ENCODE peak calls at places on chromosome 12, in four cellular contexts. One of them, this sample, is unnamed.

GRCh38 chr12:81296556-81297305 is 218.9 kb downstream of the ACSS3 start:
- DNase-seq in ureter: no peak
- DNase-seq in PC-3: peak; percentile 6
- DNase-seq in fibroblast of the conjunctiva: no peak
- DNase-seq in this sample: peak; percentile 28

GRCh38 chr12:59040651-59041050 is 120.3 kb upstream of the LRIG3 start:
- DNase-seq in PC-3: peak; percentile 33
- DNase-seq in fibroblast of the conjunctiva: peak; percentile 55
- DNase-seq in ureter: no peak
- DNase-seq in this sample: peak; percentile 63

GRCh38 chr12:102543931-102544485 is 63.6 kb upstream of the IGF1 start:
- DNase-seq in PC-3: no peak
- DNase-seq in fibroblast of the conjunctiva: no peak
- DNase-seq in ureter: no peak
- DNase-seq in this sample: no peak

GRCh38 chr12:1503281-1503711 is 91.1 kb downstream of the FBXL14 start:
- DNase-seq in ureter: no peak
- DNase-seq in fibroblast of the conjunctiva: no peak
- DNase-seq in PC-3: no peak
- DNase-seq in this sample: no peak

GRCh38 chr12:98644433-98644711 is 216 bp downstream of the IKBIP start:
- DNase-seq in PC-3: no peak
- DNase-seq in fibroblast of the conjunctiva: no peak
- DNase-seq in ureter: no peak
- DNase-seq in this sample: no peak

GRCh38 chr12:114451657-114452056 is 45.7 kb upstream of the TBX5 start:
- DNase-seq in ureter: no peak
- DNase-seq in PC-3: no peak
- DNase-seq in fibroblast of the conjunctiva: no peak
- DNase-seq in this sample: no peak

GRCh38 chr12:71426030-71426570 is 13.5 kb upstream of the LGR5 start:
- DNase-seq in fibroblast of the conjunctiva: no peak
- DNase-seq in PC-3: no peak
- DNase-seq in ureter: no peak
- DNase-seq in this sample: no peak

GRCh38 chr12:6935551-6936377 is 7.9 kb upstream of the RNU7-1 start:
- DNase-seq in ureter: no peak
- DNase-seq in PC-3: no peak
- DNase-seq in fibroblast of the conjunctiva: no peak
- DNase-seq in this sample: no peak

GRCh38 chr12:91105807-91106206 is 5.5 kb downstream of the LUM start:
- DNase-seq in ureter: no peak
- DNase-seq in fibroblast of the conjunctiva: no peak
- DNase-seq in PC-3: no peak
- DNase-seq in this sample: no peak

GRCh38 chr12:3527181-3527580 is 36.2 kb downstream of the PRMT8 start:
- DNase-seq in ureter: no peak
- DNase-seq in PC-3: peak; percentile 87
- DNase-seq in fibroblast of the conjunctiva: peak; percentile 70
- DNase-seq in this sample: peak; percentile 83

GRCh38 chr12:114668905-114669304 is 15.1 kb downstream of the TBX3 start:
- DNase-seq in ureter: peak; percentile 56
- DNase-seq in fibroblast of the conjunctiva: no peak
- DNase-seq in PC-3: peak; percentile 39
- DNase-seq in this sample: no peak

GRCh38 chr12:80040075-80040738 is 59.1 kb upstream of the OTOGL start:
- DNase-seq in ureter: no peak
- DNase-seq in fibroblast of the conjunctiva: no peak
- DNase-seq in PC-3: no peak
- DNase-seq in this sample: no peak

GRCh38 chr12:113185180-113186032 is at the start of the genes DDX54 and RITA1:
- DNase-seq in fibroblast of the conjunctiva: no peak
- DNase-seq in PC-3: peak; percentile 73
- DNase-seq in ureter: peak; percentile 87
- DNase-seq in this sample: peak; percentile 77

GRCh38 chr12:109880938-109881337 is 597 bp upstream of the GLTP start:
- DNase-seq in PC-3: peak; percentile 30
- DNase-seq in ureter: no peak
- DNase-seq in fibroblast of the conjunctiva: no peak
- DNase-seq in this sample: no peak

GRCh38 chr12:47383942-47384341 is 304.2 kb upstream of the AMIGO2 start:
- DNase-seq in ureter: no peak
- DNase-seq in fibroblast of the conjunctiva: no peak
- DNase-seq in PC-3: peak; percentile 47
- DNase-seq in this sample: no peak

GRCh38 chr12:106133136-106134087 is 5.3 kb downstream of the NUAK1 start:
- DNase-seq in PC-3: peak; percentile 91
- DNase-seq in fibroblast of the conjunctiva: no peak
- DNase-seq in ureter: no peak
- DNase-seq in this sample: no peak

GRCh38 chr12:68530965-68531364 is 79.7 kb upstream of the RAP1B start:
- DNase-seq in PC-3: peak; percentile 2
- DNase-seq in fibroblast of the conjunctiva: peak; percentile 69
- DNase-seq in ureter: no peak
- DNase-seq in this sample: peak; percentile 43

GRCh38 chr12:95207407-95207806 is 9.9 kb downstream of the FGD6 start:
- DNase-seq in ureter: no peak
- DNase-seq in fibroblast of the conjunctiva: no peak
- DNase-seq in PC-3: no peak
- DNase-seq in this sample: no peak

GRCh38 chr12:46462641-46463355 is 90.2 kb upstream of the SLC38A2 start:
- DNase-seq in PC-3: no peak
- DNase-seq in fibroblast of the conjunctiva: no peak
- DNase-seq in ureter: no peak
- DNase-seq in this sample: no peak

GRCh38 chr12:26369588-26369987 is 174.2 kb downstream of the SSPN start:
- DNase-seq in fibroblast of the conjunctiva: peak; percentile 37
- DNase-seq in ureter: no peak
- DNase-seq in PC-3: peak; percentile 84
- DNase-seq in this sample: peak; percentile 71

GRCh38 chr12:55060470-55060869 is 40.7 kb downstream of the NEUROD4 start:
- DNase-seq in ureter: no peak
- DNase-seq in PC-3: peak; percentile 4
- DNase-seq in fibroblast of the conjunctiva: no peak
- DNase-seq in this sample: peak; percentile 27

GRCh38 chr12:49403887-49404517 is 36.7 kb downstream of the SPATS2 start:
- DNase-seq in ureter: no peak
- DNase-seq in fibroblast of the conjunctiva: no peak
- DNase-seq in PC-3: no peak
- DNase-seq in this sample: peak; percentile 33

GRCh38 chr12:89678225-89678624 is 30.4 kb downstream of the ATP2B1 start:
- DNase-seq in fibroblast of the conjunctiva: no peak
- DNase-seq in ureter: no peak
- DNase-seq in PC-3: peak; percentile 33
- DNase-seq in this sample: no peak

GRCh38 chr12:1282670-1283361 is 291.8 kb downstream of the ERC1 start:
- DNase-seq in PC-3: no peak
- DNase-seq in ureter: peak; percentile 50
- DNase-seq in fibroblast of the conjunctiva: peak; percentile 51
- DNase-seq in this sample: no peak

GRCh38 chr12:59651230-59651920 is 55.5 kb downstream of the SLC16A7 start:
- DNase-seq in PC-3: peak; percentile 45
- DNase-seq in fibroblast of the conjunctiva: no peak
- DNase-seq in ureter: no peak
- DNase-seq in this sample: no peak

GRCh38 chr12:89225401-89225800 is 126.9 kb downstream of the DUSP6 start:
- DNase-seq in PC-3: peak; percentile 86
- DNase-seq in fibroblast of the conjunctiva: peak; percentile 20
- DNase-seq in ureter: peak; percentile 49
- DNase-seq in this sample: peak; percentile 79

GRCh38 chr12:56007892-56008471 is 10.9 kb downstream of the SUOX start:
- DNase-seq in fibroblast of the conjunctiva: no peak
- DNase-seq in PC-3: peak; percentile 10
- DNase-seq in ureter: no peak
- DNase-seq in this sample: peak; percentile 8

This sample was measured in MCF 10A.